ENCODE peak calls at places on chromosomes 7 and 10, in four cellular contexts. One of them, this sample, is unnamed. For H3K4me1, the result is how much of the 10 kb centered on the place peaks cover.

GRCh38 chr7:80826520-80827237 is 92.2 kb downstream of the SEMA3C start:
- DNase-seq in CD4-positive, alpha-beta memory T cell: no peak
- DNase-seq in pancreas: no peak
- DNase-seq in cardiac muscle cell: peak
- DNase-seq in this sample: no peak

GRCh38 chr7:55307123-55307916 is 57.8 kb upstream of the LANCL2 start:
- DNase-seq in pancreas: no peak
- DNase-seq in CD4-positive, alpha-beta memory T cell: no peak
- DNase-seq in cardiac muscle cell: peak
- DNase-seq in this sample: no peak

GRCh38 chr7:102072636-102073209 is 213.9 kb upstream of the SH2B2 start:
- DNase-seq in CD4-positive, alpha-beta memory T cell: no peak
- DNase-seq in cardiac muscle cell: peak
- DNase-seq in pancreas: no peak
- DNase-seq in this sample: no peak

GRCh38 chr10:26703096-26703495 is 5.6 kb downstream of the PDSS1 start:
- DNase-seq in CD4-positive, alpha-beta memory T cell: no peak
- DNase-seq in cardiac muscle cell: no peak
- DNase-seq in pancreas: no peak
- DNase-seq in this sample: no peak

GRCh38 chr7:42694894-42695553 is 216.8 kb downstream of the C7orf25 start:
- DNase-seq in cardiac muscle cell: peak
- DNase-seq in CD4-positive, alpha-beta memory T cell: no peak
- DNase-seq in pancreas: no peak
- DNase-seq in this sample: no peak

GRCh38 chr7:16904086-16904485 is 22.3 kb upstream of the AGR3 start:
- DNase-seq in cardiac muscle cell: no peak
- DNase-seq in pancreas: no peak
- DNase-seq in CD4-positive, alpha-beta memory T cell: no peak
- DNase-seq in this sample: no peak

GRCh38 chr10:84743483-84743882 is 415.1 kb downstream of the CCSER2 start:
- DNase-seq in cardiac muscle cell: no peak
- DNase-seq in pancreas: no peak
- DNase-seq in CD4-positive, alpha-beta memory T cell: no peak
- DNase-seq in this sample: no peak

GRCh38 chr10:51169111-51169510 is 94.8 kb downstream of the PRKG1 start:
- DNase-seq in cardiac muscle cell: no peak
- DNase-seq in CD4-positive, alpha-beta memory T cell: no peak
- DNase-seq in pancreas: no peak
- DNase-seq in this sample: no peak

GRCh38 chr10:97683556-97684357 is 3.3 kb downstream of the AVPI1 start:
- DNase-seq in cardiac muscle cell: peak
- DNase-seq in CD4-positive, alpha-beta memory T cell: no peak
- DNase-seq in pancreas: no peak
- DNase-seq in this sample: no peak

GRCh38 chr10:52056296-52056695 is 257.8 kb upstream of the DKK1 start:
- DNase-seq in pancreas: no peak
- DNase-seq in cardiac muscle cell: no peak
- DNase-seq in CD4-positive, alpha-beta memory T cell: no peak
- DNase-seq in this sample: no peak

GRCh38 chr10:21495002-21495685 is 30.3 kb downstream of the SKIDA1 start:
- DNase-seq in cardiac muscle cell: no peak
- DNase-seq in CD4-positive, alpha-beta memory T cell: no peak
- DNase-seq in pancreas: no peak
- DNase-seq in this sample: no peak

GRCh38 chr7:42107484-42107883 is 129.5 kb downstream of the GLI3 start:
- DNase-seq in pancreas: no peak
- DNase-seq in cardiac muscle cell: peak
- DNase-seq in CD4-positive, alpha-beta memory T cell: no peak
- DNase-seq in this sample: no peak

GRCh38 chr7:135959655-135960363 is 17.4 kb downstream of the MTPN start:
- DNase-seq in cardiac muscle cell: peak
- DNase-seq in pancreas: no peak
- DNase-seq in CD4-positive, alpha-beta memory T cell: no peak
- DNase-seq in this sample: no peak

GRCh38 chr10:62464308-62464707 is 90.1 kb downstream of the ZNF365 start:
- DNase-seq in CD4-positive, alpha-beta memory T cell: no peak
- DNase-seq in cardiac muscle cell: no peak
- DNase-seq in pancreas: no peak
- DNase-seq in this sample: no peak

GRCh38 chr10:35643151-35643975 is 1.3 kb upstream of the FZD8 start:
- DNase-seq in cardiac muscle cell: peak
- DNase-seq in pancreas: peak
- DNase-seq in CD4-positive, alpha-beta memory T cell: peak
- DNase-seq in this sample: no peak

GRCh38 chr10:30058570-30059132 is 735 bp downstream of the JCAD start:
- DNase-seq in CD4-positive, alpha-beta memory T cell: no peak
- DNase-seq in cardiac muscle cell: no peak
- DNase-seq in pancreas: peak
- DNase-seq in this sample: no peak

GRCh38 chr10:73584737-73585136 is 6.4 kb downstream of the USP54 start:
- DNase-seq in CD4-positive, alpha-beta memory T cell: no peak
- DNase-seq in pancreas: no peak
- DNase-seq in cardiac muscle cell: peak
- DNase-seq in this sample: no peak

GRCh38 chr7:683526-684205 is 42.8 kb upstream of the DNAAF5 start:
- DNase-seq in cardiac muscle cell: no peak
- DNase-seq in CD4-positive, alpha-beta memory T cell: no peak
- DNase-seq in pancreas: no peak
- DNase-seq in this sample: peak

GRCh38 chr7:159105845-159106614 is 38.6 kb downstream of the VIPR2 start:
- DNase-seq in cardiac muscle cell: no peak
- DNase-seq in CD4-positive, alpha-beta memory T cell: no peak
- DNase-seq in pancreas: peak
- DNase-seq in this sample: no peak

GRCh38 chr7:335358-336148 is 45.6 kb downstream of the FOXL3 start:
- DNase-seq in pancreas: peak
- DNase-seq in CD4-positive, alpha-beta memory T cell: no peak
- DNase-seq in cardiac muscle cell: no peak
- DNase-seq in this sample: no peak

GRCh38 chr10:90745565-90745964 is 112.3 kb downstream of the HTR7 start:
- DNase-seq in cardiac muscle cell: peak
- DNase-seq in CD4-positive, alpha-beta memory T cell: no peak
- DNase-seq in pancreas: no peak
- DNase-seq in this sample: no peak

GRCh38 chr7:55246181-55246580 is 119.0 kb upstream of the LANCL2 start:
- DNase-seq in pancreas: no peak
- DNase-seq in cardiac muscle cell: no peak
- DNase-seq in CD4-positive, alpha-beta memory T cell: no peak
- DNase-seq in this sample: no peak

GRCh38 chr7:98852826-98853225 is 17.0 kb downstream of the TMEM130 start:
- DNase-seq in CD4-positive, alpha-beta memory T cell: no peak
- DNase-seq in pancreas: no peak
- DNase-seq in cardiac muscle cell: peak
- DNase-seq in this sample: no peak

GRCh38 chr10:30977385-30977784 is 54.3 kb downstream of the ZNF438 start:
- DNase-seq in pancreas: no peak
- DNase-seq in CD4-positive, alpha-beta memory T cell: no peak
- DNase-seq in cardiac muscle cell: no peak
- DNase-seq in this sample: no peak

GRCh38 chr10:26909753-26910152 is 49.0 kb upstream of the ABI1 start:
- DNase-seq in cardiac muscle cell: no peak
- DNase-seq in pancreas: no peak
- DNase-seq in CD4-positive, alpha-beta memory T cell: no peak
- DNase-seq in this sample: no peak

GRCh38 chr10:43206391-43207235 is 60.3 kb downstream of the RASGEF1A start:
- DNase-seq in pancreas: no peak
- DNase-seq in CD4-positive, alpha-beta memory T cell: no peak
- DNase-seq in cardiac muscle cell: no peak
- DNase-seq in this sample: no peak

GRCh38 chr7:105880571-105881330 is 4.4 kb upstream of the ATXN7L1 start:
- DNase-seq in cardiac muscle cell: no peak
- DNase-seq in CD4-positive, alpha-beta memory T cell: no peak
- DNase-seq in pancreas: peak
- DNase-seq in this sample: no peak

GRCh38 chr10:3093996-3094395 is 26.6 kb downstream of the PFKP start:
- DNase-seq in CD4-positive, alpha-beta memory T cell: no peak
- DNase-seq in pancreas: no peak
- DNase-seq in cardiac muscle cell: no peak
- DNase-seq in this sample: no peak

GRCh38 chr10:3090914-3091313 is 23.6 kb downstream of the PFKP start:
- DNase-seq in pancreas: peak
- DNase-seq in cardiac muscle cell: peak
- DNase-seq in CD4-positive, alpha-beta memory T cell: no peak
- DNase-seq in this sample: no peak

GRCh38 chr10:3090388-3090787 is 23.0 kb downstream of the PFKP start:
- DNase-seq in cardiac muscle cell: no peak
- DNase-seq in CD4-positive, alpha-beta memory T cell: no peak
- DNase-seq in pancreas: no peak
- DNase-seq in this sample: no peak

GRCh38 chr10:3091346-3091787 is 24.0 kb downstream of the PFKP start:
- DNase-seq in pancreas: no peak
- DNase-seq in CD4-positive, alpha-beta memory T cell: no peak
- DNase-seq in cardiac muscle cell: peak
- DNase-seq in this sample: no peak

DNA sequence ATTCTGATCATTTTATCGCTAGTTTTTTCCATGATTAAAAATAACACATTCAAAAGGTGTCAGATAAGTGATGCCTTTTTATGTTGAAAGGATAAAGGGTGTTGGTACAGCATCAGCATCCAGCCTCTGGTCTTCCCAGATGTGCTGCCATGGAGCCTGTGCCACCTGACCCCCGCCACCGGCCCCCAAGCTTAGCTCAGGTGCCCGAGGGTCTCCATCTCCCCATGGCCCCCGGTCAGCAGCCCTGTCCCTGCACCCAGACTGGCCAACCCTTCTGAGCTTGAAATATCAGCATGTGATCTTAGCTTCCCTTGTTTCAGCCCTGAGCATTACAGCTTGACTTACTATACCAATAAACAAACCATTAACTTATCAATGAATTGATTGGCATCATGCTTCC is 24.6 kb downstream of the PFKP start:
- DNase-seq in cardiac muscle cell: no peak
- DNase-seq in CD4-positive, alpha-beta memory T cell: no peak
- DNase-seq in pancreas: no peak
- DNase-seq in this sample: no peak
- H3K4me1 ChIP-seq in cardiac muscle cell: half or more
- H3K4me1 ChIP-seq in CD4-positive, alpha-beta memory T cell: half or more
- H3K4me1 ChIP-seq in pancreas: under half
- H3K4me1 ChIP-seq in this sample: under half

GRCh38 chr7:24920702-24921679 is 59.0 kb downstream of the OSBPL3 start:
- DNase-seq in cardiac muscle cell: no peak
- DNase-seq in CD4-positive, alpha-beta memory T cell: no peak
- DNase-seq in pancreas: peak
- DNase-seq in this sample: no peak

GRCh38 chr7:24926623-24927539 is 53.1 kb downstream of the OSBPL3 start:
- DNase-seq in pancreas: no peak
- DNase-seq in CD4-positive, alpha-beta memory T cell: no peak
- DNase-seq in cardiac muscle cell: peak
- DNase-seq in this sample: no peak

GRCh38 chr7:24922099-24922773 is 57.7 kb downstream of the OSBPL3 start:
- DNase-seq in CD4-positive, alpha-beta memory T cell: no peak
- DNase-seq in cardiac muscle cell: no peak
- DNase-seq in pancreas: no peak
- DNase-seq in this sample: no peak

GRCh38 chr7:24924375-24924774 is 55.6 kb downstream of the OSBPL3 start:
- DNase-seq in CD4-positive, alpha-beta memory T cell: peak
- DNase-seq in pancreas: no peak
- DNase-seq in cardiac muscle cell: no peak
- DNase-seq in this sample: peak

GRCh38 chr7:24923172-24923865 is 56.7 kb downstream of the OSBPL3 start:
- DNase-seq in CD4-positive, alpha-beta memory T cell: no peak
- DNase-seq in cardiac muscle cell: no peak
- DNase-seq in pancreas: no peak
- DNase-seq in this sample: no peak
- H3K4me1 ChIP-seq in CD4-positive, alpha-beta memory T cell: half or more
- H3K4me1 ChIP-seq in cardiac muscle cell: under half
- H3K4me1 ChIP-seq in pancreas: under half
- H3K4me1 ChIP-seq in this sample: under half

DNA sequence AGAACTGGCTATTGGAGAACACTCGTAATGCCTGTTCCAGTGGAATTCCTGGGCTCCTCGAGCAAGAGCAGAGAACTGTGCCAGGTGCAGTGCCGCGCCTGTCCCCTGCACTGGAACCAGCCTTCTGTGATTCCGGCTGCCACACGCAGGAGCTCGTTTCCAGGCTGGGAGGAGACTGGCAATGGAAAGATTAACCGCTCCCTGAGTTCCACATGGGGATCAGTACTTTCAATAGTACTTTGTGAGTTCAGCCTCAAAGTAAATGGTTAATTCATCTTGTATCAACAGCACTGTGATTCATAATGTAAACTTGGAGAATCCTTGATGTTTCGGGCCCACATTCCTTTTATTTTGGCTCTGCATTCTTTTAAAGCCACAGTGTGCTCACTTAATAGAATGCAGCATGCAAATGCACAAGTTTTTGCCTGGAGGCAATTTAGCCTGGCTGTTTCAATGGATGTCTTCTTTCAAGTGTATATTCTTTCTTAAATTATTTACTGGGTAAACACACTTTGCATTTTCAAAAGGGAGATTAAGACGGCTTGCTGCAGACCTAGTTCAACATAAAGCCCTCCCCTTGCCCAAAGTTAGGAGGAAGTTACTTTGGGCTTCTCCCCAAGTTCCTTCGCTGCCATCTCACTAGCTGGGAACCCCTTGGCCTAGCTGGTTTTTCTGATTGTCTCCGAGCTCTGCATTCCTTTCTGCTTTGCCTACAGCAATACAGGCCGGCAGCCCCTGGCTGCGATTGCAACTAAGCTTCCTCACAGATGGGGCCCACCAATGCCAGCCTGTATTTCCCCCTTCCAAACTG is 138.1 kb upstream of the TCF7L2 start:
- DNase-seq in CD4-positive, alpha-beta memory T cell: no peak
- DNase-seq in cardiac muscle cell: peak
- DNase-seq in pancreas: peak
- DNase-seq in this sample: no peak
- H3K4me1 ChIP-seq in CD4-positive, alpha-beta memory T cell: under half
- H3K4me1 ChIP-seq in cardiac muscle cell: under half
- H3K4me1 ChIP-seq in pancreas: under half
- H3K4me1 ChIP-seq in this sample: under half

GRCh38 chr7:1854521-1855395 is 184.7 kb downstream of the ELFN1 start:
- DNase-seq in CD4-positive, alpha-beta memory T cell: peak
- DNase-seq in pancreas: peak
- DNase-seq in cardiac muscle cell: no peak
- DNase-seq in this sample: no peak

GRCh38 chr7:1851731-1852531 is 181.9 kb downstream of the ELFN1 start:
- DNase-seq in cardiac muscle cell: no peak
- DNase-seq in CD4-positive, alpha-beta memory T cell: no peak
- DNase-seq in pancreas: peak
- DNase-seq in this sample: peak

GRCh38 chr7:1850976-1851571 is 181.0 kb downstream of the ELFN1 start:
- DNase-seq in cardiac muscle cell: no peak
- DNase-seq in pancreas: peak
- DNase-seq in CD4-positive, alpha-beta memory T cell: no peak
- DNase-seq in this sample: no peak

GRCh38 chr7:1853619-1854520 is 183.8 kb downstream of the ELFN1 start:
- DNase-seq in pancreas: peak
- DNase-seq in CD4-positive, alpha-beta memory T cell: no peak
- DNase-seq in cardiac muscle cell: no peak
- DNase-seq in this sample: no peak

GRCh38 chr7:1852781-1853618 is 182.9 kb downstream of the ELFN1 start:
- DNase-seq in CD4-positive, alpha-beta memory T cell: no peak
- DNase-seq in cardiac muscle cell: no peak
- DNase-seq in pancreas: peak
- DNase-seq in this sample: no peak
- H3K4me1 ChIP-seq in CD4-positive, alpha-beta memory T cell: under half
- H3K4me1 ChIP-seq in cardiac muscle cell: under half
- H3K4me1 ChIP-seq in pancreas: under half
- H3K4me1 ChIP-seq in this sample: under half